ENCODE peak calls at places on chromosomes 2 and 18, in four cellular contexts. L is iPS DF 6.9; O is heart right ventricle; J is effector memory CD4-positive, alpha-beta T cell. B is an unnamed sample.
A peak's percentile ranks its signal among the peaks of the same experiment; 100 is the strongest.

GRCh38 chr18:13726972-13727331 is 479 bp downstream of the RNMT start:
- DNase-seq in O (no peak), L (no peak), J (peak; percentile 5), B (no peak)

GRCh38 chr18:32386466-32386865 is 84.2 kb downstream of the GAREM1 start:
- DNase-seq in J (no peak), O (no peak), L (no peak), B (no peak)

GRCh38 chr2:46632349-46632748 is 153.0 kb downstream of the TMEM247 start:
- DNase-seq in J (no peak), L (no peak), O (no peak), B (no peak)

GRCh38 chr18:70036771-70037452 is 89.2 kb upstream of the CD226 start:
- DNase-seq in J (no peak), L (no peak), O (no peak), B (no peak)

GRCh38 chr2:10449838-10450691 is 1.9 kb upstream of the ODC1 start:
- DNase-seq in L (no peak), O (no peak), J (no peak), B (no peak)

GRCh38 chr18:46214435-46214834 is 110.2 kb downstream of the HAUS1 start:
- DNase-seq in J (no peak), L (no peak), O (no peak), B (no peak)

GRCh38 chr2:100588071-100588786 is 25.4 kb downstream of the PDCL3 start:
- DNase-seq in L (no peak), J (no peak), O (no peak), B (no peak)

GRCh38 chr2:112343827-112344585 is 68.6 kb downstream of the ZC3H6 start:
- DNase-seq in J (no peak), L (no peak), O (no peak), B (no peak)

GRCh38 chr2:47569658-47570398 is 166.9 kb downstream of the MSH2 start:
- DNase-seq in J (no peak), O (no peak), L (no peak), B (no peak)

GRCh38 chr2:130183500-130184373 is 1.7 kb downstream of the MZT2B start:
- DNase-seq in L (no peak), J (no peak), O (peak; percentile 43), B (no peak)

GRCh38 chr18:57585846-57586242 is 658 bp downstream of the FECH start:
- DNase-seq in J (no peak), O (no peak), L (no peak), B (no peak)

GRCh38 chr2:20670315-20671035 is 3.5 kb downstream of the GDF7 start:
- DNase-seq in L (no peak), J (no peak), O (no peak), B (no peak)

GRCh38 chr18:79943608-79944125 is 7.8 kb downstream of the SLC66A2 start:
- DNase-seq in L (no peak), O (no peak), J (no peak), B (no peak)

GRCh38 chr2:72539145-72539552 is 286.7 kb downstream of the EXOC6B start:
- DNase-seq in O (no peak), J (no peak), L (no peak), B (no peak)

GRCh38 chr2:203893823-203894222 is 26.3 kb downstream of the CTLA4 start:
- DNase-seq in O (no peak), L (no peak), J (no peak), B (no peak)

GRCh38 chr2:58851598-58851997 is 610.5 kb upstream of the FANCL start:
- DNase-seq in L (no peak), O (no peak), J (no peak), B (no peak)

GRCh38 chr2:163132850-163133249 is 294.3 kb upstream of the KCNH7 start:
- DNase-seq in L (no peak), O (no peak), J (no peak), B (no peak)

GRCh38 chr2:67289921-67290371 is 107.2 kb upstream of the ETAA1 start:
- DNase-seq in L (no peak), O (no peak), J (no peak), B (no peak)

GRCh38 chr18:7722955-7723354 is 155.8 kb downstream of the PTPRM start:
- DNase-seq in J (no peak), O (no peak), L (no peak), B (no peak)

GRCh38 chr2:223113161-223113560 is 61.2 kb downstream of the KCNE4 start:
- DNase-seq in L (no peak), O (no peak), J (no peak), B (no peak)

GRCh38 chr2:134934641-134935040 is 16.0 kb downstream of the CCNT2 start:
- DNase-seq in J (no peak), L (no peak), O (no peak), B (no peak)

GRCh38 chr2:9638532-9638931 is 7.7 kb upstream of the YWHAQ start:
- DNase-seq in J (no peak), O (peak; percentile 81), L (no peak), B (no peak)

GRCh38 chr18:78364123-78364522 is 615.5 kb upstream of the SALL3 start:
- DNase-seq in L (no peak), O (no peak), J (no peak), B (no peak)

GRCh38 chr18:38028941-38029340 is 463.3 kb upstream of the CELF4 start:
- DNase-seq in O (no peak), L (no peak), J (no peak), B (no peak)

GRCh38 chr2:14634885-14635871 is 2.7 kb downstream of the LRATD1 start:
- DNase-seq in J (no peak), L (no peak), O (peak; percentile 67), B (peak; percentile 70)

DNA sequence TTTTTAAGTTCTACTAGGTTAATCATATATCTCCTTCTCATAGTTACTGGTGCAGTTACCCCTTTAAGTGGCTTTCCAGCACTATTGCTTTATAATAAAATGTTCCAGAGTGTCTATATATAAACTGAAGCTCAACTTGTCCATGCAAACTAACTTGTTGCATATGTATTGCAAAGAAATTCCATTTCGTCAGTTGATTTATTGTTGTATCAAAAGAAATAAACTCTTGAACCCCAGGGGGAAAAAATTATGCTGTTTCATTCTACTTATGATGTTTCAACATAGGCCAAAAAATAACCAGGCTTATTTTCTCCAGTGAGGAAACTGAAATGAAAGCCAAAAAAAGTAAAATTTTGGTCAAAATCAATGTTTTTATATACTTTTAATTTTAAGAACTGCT is 491.9 kb downstream of the NR4A2 start:
- DNase-seq in J (no peak), L (no peak), O (no peak), B (no peak)
- H3K4me1 ChIP-seq in J (no peaks in the 10 kb centered on the region), L (peaks cover 5% of the 10 kb centered on the region), O (no peaks in the 10 kb centered on the region), B (no peaks in the 10 kb centered on the region)

DNA sequence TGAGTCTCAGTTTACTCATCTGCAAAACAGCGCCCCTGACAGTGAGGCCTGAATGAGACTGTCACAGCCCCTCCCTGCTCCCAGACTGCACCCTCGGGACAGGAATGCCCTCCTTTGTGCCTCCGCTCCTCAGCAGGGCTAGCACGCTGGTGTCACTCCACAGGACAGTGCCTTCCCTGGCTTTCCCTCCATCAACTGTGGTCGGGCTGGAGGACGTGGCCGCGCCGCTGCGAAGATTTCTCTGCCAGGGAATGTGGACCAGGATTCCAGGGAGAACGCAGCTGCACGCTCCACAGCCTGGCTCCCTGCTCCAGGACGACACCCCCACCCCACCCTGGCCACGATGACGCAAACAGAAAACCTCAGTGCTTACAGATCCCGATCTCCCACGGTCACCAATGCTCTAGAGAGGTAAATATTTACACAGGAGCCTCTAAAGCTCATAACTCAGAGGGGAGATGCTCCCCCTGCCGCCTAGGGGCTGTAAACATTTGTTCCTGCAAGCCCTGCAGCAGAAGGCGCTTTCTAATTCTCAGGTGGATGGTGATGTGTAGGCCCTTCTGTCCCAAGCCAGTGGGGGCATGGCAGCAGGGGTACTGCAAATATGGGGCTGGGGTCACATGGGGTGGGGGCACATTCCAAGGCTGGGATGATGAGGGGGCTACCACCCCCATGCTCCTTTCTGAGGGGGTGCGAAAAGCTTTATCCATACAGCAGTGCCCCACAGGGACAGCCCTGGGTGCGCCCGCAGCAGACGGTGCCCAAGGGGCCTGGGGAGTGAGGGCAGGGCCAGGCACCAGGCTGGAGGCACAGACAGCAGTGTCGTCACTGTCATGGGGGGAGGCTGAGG is 12.4 kb downstream of the HS6ST1 start:
- DNase-seq in O (peak; percentile 45), L (no peak), J (no peak), B (peak; percentile 32)
- H3K4me1 ChIP-seq in O (peaks cover 63% of the 10 kb centered on the region), L (peaks cover 21% of the 10 kb centered on the region), J (no peaks in the 10 kb centered on the region), B (peaks cover 13% of the 10 kb centered on the region)

GRCh38 chr2:42488297-42488696 is 5.5 kb downstream of the KCNG3 start:
- DNase-seq in O (no peak), L (no peak), J (no peak), B (no peak)
- H3K4me1 ChIP-seq in O (no peaks in the 10 kb centered on the region), L (no peaks in the 10 kb centered on the region), J (peaks cover 4% of the 10 kb centered on the region), B (no peaks in the 10 kb centered on the region)

GRCh38 chr18:4264347-4264791 is 190.7 kb downstream of the DLGAP1 start:
- DNase-seq in J (no peak), O (no peak), L (no peak), B (no peak)
- H3K4me1 ChIP-seq in J (no peaks in the 10 kb centered on the region), O (no peaks in the 10 kb centered on the region), L (no peaks in the 10 kb centered on the region), B (no peaks in the 10 kb centered on the region)

GRCh38 chr2:169071455-169071854 is 2.1 kb downstream of the DHRS9 start:
- DNase-seq in J (no peak), L (no peak), O (no peak), B (no peak)
- H3K4me1 ChIP-seq in J (no peaks in the 10 kb centered on the region), L (peaks cover 2% of the 10 kb centered on the region), O (no peaks in the 10 kb centered on the region), B (peaks cover 24% of the 10 kb centered on the region)